ENCODE peak calls at places on chromosomes 4 and X, in six cellular contexts. One of them, this sample, is unnamed.

GRCh38 chr4:123941306-123941705 is 544.7 kb downstream of the SPRY1 start:
- DNase-seq in K562: no peak
- DNase-seq in dermis microvascular lymphatic vessel endothelial cell: no peak
- DNase-seq in stimulated activated CD4-positive, alpha-beta T cell treated with anti-CD3 and anti-CD28 coated beads, Interleukin-15, amount 100 ng/mL, for 1 hour: no peak
- DNase-seq in type B pancreatic cell: no peak
- DNase-seq in T-helper 17 cell: no peak
- DNase-seq in this sample: no peak

GRCh38 chr4:40733752-40734151 is 16.0 kb upstream of the NSUN7 start:
- DNase-seq in K562: no peak
- DNase-seq in dermis microvascular lymphatic vessel endothelial cell: no peak
- DNase-seq in stimulated activated CD4-positive, alpha-beta T cell treated with anti-CD3 and anti-CD28 coated beads, Interleukin-15, amount 100 ng/mL, for 1 hour: no peak
- DNase-seq in type B pancreatic cell: no peak
- DNase-seq in T-helper 17 cell: no peak
- DNase-seq in this sample: no peak

GRCh38 chr4:2256156-2256731 is 5.7 kb downstream of the MXD4 start:
- DNase-seq in K562: no peak
- DNase-seq in dermis microvascular lymphatic vessel endothelial cell: no peak
- DNase-seq in stimulated activated CD4-positive, alpha-beta T cell treated with anti-CD3 and anti-CD28 coated beads, Interleukin-15, amount 100 ng/mL, for 1 hour: no peak
- DNase-seq in type B pancreatic cell: no peak
- DNase-seq in T-helper 17 cell: peak
- DNase-seq in this sample: no peak

GRCh38 chrX:15973941-15974340 is 119.3 kb upstream of the AP1S2 start:
- DNase-seq in K562: no peak
- DNase-seq in dermis microvascular lymphatic vessel endothelial cell: no peak
- DNase-seq in stimulated activated CD4-positive, alpha-beta T cell treated with anti-CD3 and anti-CD28 coated beads, Interleukin-15, amount 100 ng/mL, for 1 hour: no peak
- DNase-seq in type B pancreatic cell: no peak
- DNase-seq in T-helper 17 cell: no peak
- DNase-seq in this sample: no peak

GRCh38 chr4:88104902-88105610 is 53.4 kb downstream of the ABCG2 start:
- DNase-seq in K562: no peak
- DNase-seq in dermis microvascular lymphatic vessel endothelial cell: peak
- DNase-seq in stimulated activated CD4-positive, alpha-beta T cell treated with anti-CD3 and anti-CD28 coated beads, Interleukin-15, amount 100 ng/mL, for 1 hour: no peak
- DNase-seq in type B pancreatic cell: no peak
- DNase-seq in T-helper 17 cell: no peak
- DNase-seq in this sample: no peak

GRCh38 chr4:179605196-179605595 is 2163.0 kb upstream of the AGA start:
- DNase-seq in K562: no peak
- DNase-seq in dermis microvascular lymphatic vessel endothelial cell: no peak
- DNase-seq in stimulated activated CD4-positive, alpha-beta T cell treated with anti-CD3 and anti-CD28 coated beads, Interleukin-15, amount 100 ng/mL, for 1 hour: no peak
- DNase-seq in type B pancreatic cell: no peak
- DNase-seq in T-helper 17 cell: no peak
- DNase-seq in this sample: no peak

GRCh38 chrX:110600745-110601310 is 194.8 kb downstream of the CHRDL1 start:
- DNase-seq in K562: no peak
- DNase-seq in dermis microvascular lymphatic vessel endothelial cell: no peak
- DNase-seq in stimulated activated CD4-positive, alpha-beta T cell treated with anti-CD3 and anti-CD28 coated beads, Interleukin-15, amount 100 ng/mL, for 1 hour: no peak
- DNase-seq in type B pancreatic cell: no peak
- DNase-seq in T-helper 17 cell: no peak
- DNase-seq in this sample: no peak

GRCh38 chr4:125070869-125071268 is 243.9 kb upstream of the FAT4 start:
- DNase-seq in K562: no peak
- DNase-seq in dermis microvascular lymphatic vessel endothelial cell: no peak
- DNase-seq in stimulated activated CD4-positive, alpha-beta T cell treated with anti-CD3 and anti-CD28 coated beads, Interleukin-15, amount 100 ng/mL, for 1 hour: no peak
- DNase-seq in type B pancreatic cell: no peak
- DNase-seq in T-helper 17 cell: no peak
- DNase-seq in this sample: no peak

GRCh38 chr4:19831644-19832285 is 419.9 kb upstream of the SLIT2 start:
- DNase-seq in K562: no peak
- DNase-seq in dermis microvascular lymphatic vessel endothelial cell: no peak
- DNase-seq in stimulated activated CD4-positive, alpha-beta T cell treated with anti-CD3 and anti-CD28 coated beads, Interleukin-15, amount 100 ng/mL, for 1 hour: no peak
- DNase-seq in type B pancreatic cell: no peak
- DNase-seq in T-helper 17 cell: no peak
- DNase-seq in this sample: no peak

GRCh38 chr4:106502106-106502699 is 133.6 kb upstream of the GIMD1 start:
- DNase-seq in K562: peak
- DNase-seq in dermis microvascular lymphatic vessel endothelial cell: peak
- DNase-seq in stimulated activated CD4-positive, alpha-beta T cell treated with anti-CD3 and anti-CD28 coated beads, Interleukin-15, amount 100 ng/mL, for 1 hour: peak
- DNase-seq in type B pancreatic cell: no peak
- DNase-seq in T-helper 17 cell: no peak
- DNase-seq in this sample: no peak

GRCh38 chr4:1910643-1911042 is 39.5 kb downstream of the NSD2 start:
- DNase-seq in K562: peak
- DNase-seq in dermis microvascular lymphatic vessel endothelial cell: peak
- DNase-seq in stimulated activated CD4-positive, alpha-beta T cell treated with anti-CD3 and anti-CD28 coated beads, Interleukin-15, amount 100 ng/mL, for 1 hour: peak
- DNase-seq in type B pancreatic cell: no peak
- DNase-seq in T-helper 17 cell: no peak
- DNase-seq in this sample: no peak

GRCh38 chr4:38266616-38267015 is 306.4 kb downstream of the PTTG2 start:
- DNase-seq in K562: peak
- DNase-seq in dermis microvascular lymphatic vessel endothelial cell: peak
- DNase-seq in stimulated activated CD4-positive, alpha-beta T cell treated with anti-CD3 and anti-CD28 coated beads, Interleukin-15, amount 100 ng/mL, for 1 hour: no peak
- DNase-seq in type B pancreatic cell: no peak
- DNase-seq in T-helper 17 cell: no peak
- DNase-seq in this sample: peak

GRCh38 chr4:180060159-180060889 is 2182.9 kb upstream of the TENM3 start:
- DNase-seq in K562: no peak
- DNase-seq in dermis microvascular lymphatic vessel endothelial cell: peak
- DNase-seq in stimulated activated CD4-positive, alpha-beta T cell treated with anti-CD3 and anti-CD28 coated beads, Interleukin-15, amount 100 ng/mL, for 1 hour: no peak
- DNase-seq in type B pancreatic cell: no peak
- DNase-seq in T-helper 17 cell: no peak
- DNase-seq in this sample: no peak

GRCh38 chr4:94890579-94890978 is 132.8 kb downstream of the BMPR1B start:
- DNase-seq in K562: no peak
- DNase-seq in dermis microvascular lymphatic vessel endothelial cell: no peak
- DNase-seq in stimulated activated CD4-positive, alpha-beta T cell treated with anti-CD3 and anti-CD28 coated beads, Interleukin-15, amount 100 ng/mL, for 1 hour: no peak
- DNase-seq in type B pancreatic cell: no peak
- DNase-seq in T-helper 17 cell: no peak
- DNase-seq in this sample: no peak

GRCh38 chr4:111494971-111495370 is 650.3 kb upstream of the FAM241A start:
- DNase-seq in K562: no peak
- DNase-seq in dermis microvascular lymphatic vessel endothelial cell: no peak
- DNase-seq in stimulated activated CD4-positive, alpha-beta T cell treated with anti-CD3 and anti-CD28 coated beads, Interleukin-15, amount 100 ng/mL, for 1 hour: no peak
- DNase-seq in type B pancreatic cell: no peak
- DNase-seq in T-helper 17 cell: no peak
- DNase-seq in this sample: no peak

GRCh38 chrX:152074163-152074562 is 64.2 kb downstream of the MAGEA10 start:
- DNase-seq in K562: no peak
- DNase-seq in dermis microvascular lymphatic vessel endothelial cell: no peak
- DNase-seq in stimulated activated CD4-positive, alpha-beta T cell treated with anti-CD3 and anti-CD28 coated beads, Interleukin-15, amount 100 ng/mL, for 1 hour: no peak
- DNase-seq in type B pancreatic cell: no peak
- DNase-seq in T-helper 17 cell: no peak
- DNase-seq in this sample: no peak

GRCh38 chrX:18886344-18887161 is 97.4 kb downstream of the PHKA2 start:
- DNase-seq in K562: peak
- DNase-seq in dermis microvascular lymphatic vessel endothelial cell: peak
- DNase-seq in stimulated activated CD4-positive, alpha-beta T cell treated with anti-CD3 and anti-CD28 coated beads, Interleukin-15, amount 100 ng/mL, for 1 hour: peak
- DNase-seq in type B pancreatic cell: no peak
- DNase-seq in T-helper 17 cell: peak
- DNase-seq in this sample: no peak

GRCh38 chrX:36908801-36909403 is 99.3 kb upstream of the FAM47C start:
- DNase-seq in K562: peak
- DNase-seq in dermis microvascular lymphatic vessel endothelial cell: peak
- DNase-seq in stimulated activated CD4-positive, alpha-beta T cell treated with anti-CD3 and anti-CD28 coated beads, Interleukin-15, amount 100 ng/mL, for 1 hour: no peak
- DNase-seq in type B pancreatic cell: no peak
- DNase-seq in T-helper 17 cell: no peak
- DNase-seq in this sample: no peak

GRCh38 chrX:146278381-146278780 is 460.8 kb downstream of the SLITRK2 start:
- DNase-seq in K562: no peak
- DNase-seq in dermis microvascular lymphatic vessel endothelial cell: no peak
- DNase-seq in stimulated activated CD4-positive, alpha-beta T cell treated with anti-CD3 and anti-CD28 coated beads, Interleukin-15, amount 100 ng/mL, for 1 hour: no peak
- DNase-seq in type B pancreatic cell: no peak
- DNase-seq in T-helper 17 cell: no peak
- DNase-seq in this sample: no peak

GRCh38 chr4:88225216-88226107 is 58.9 kb downstream of the PPM1K start:
- DNase-seq in K562: no peak
- DNase-seq in dermis microvascular lymphatic vessel endothelial cell: peak
- DNase-seq in stimulated activated CD4-positive, alpha-beta T cell treated with anti-CD3 and anti-CD28 coated beads, Interleukin-15, amount 100 ng/mL, for 1 hour: no peak
- DNase-seq in type B pancreatic cell: no peak
- DNase-seq in T-helper 17 cell: no peak
- DNase-seq in this sample: no peak

GRCh38 chrX:103782640-103783039 is 6.0 kb downstream of the PLP1 start:
- DNase-seq in K562: no peak
- DNase-seq in dermis microvascular lymphatic vessel endothelial cell: no peak
- DNase-seq in stimulated activated CD4-positive, alpha-beta T cell treated with anti-CD3 and anti-CD28 coated beads, Interleukin-15, amount 100 ng/mL, for 1 hour: no peak
- DNase-seq in type B pancreatic cell: no peak
- DNase-seq in T-helper 17 cell: no peak
- DNase-seq in this sample: no peak

GRCh38 chrX:24169211-24169610 is 19.7 kb downstream of the ZFX start:
- DNase-seq in K562: no peak
- DNase-seq in dermis microvascular lymphatic vessel endothelial cell: no peak
- DNase-seq in stimulated activated CD4-positive, alpha-beta T cell treated with anti-CD3 and anti-CD28 coated beads, Interleukin-15, amount 100 ng/mL, for 1 hour: no peak
- DNase-seq in type B pancreatic cell: no peak
- DNase-seq in T-helper 17 cell: no peak
- DNase-seq in this sample: no peak

GRCh38 chrX:140764401-140764919 is 54.9 kb downstream of the LINC00632 start:
- DNase-seq in K562: no peak
- DNase-seq in dermis microvascular lymphatic vessel endothelial cell: no peak
- DNase-seq in stimulated activated CD4-positive, alpha-beta T cell treated with anti-CD3 and anti-CD28 coated beads, Interleukin-15, amount 100 ng/mL, for 1 hour: no peak
- DNase-seq in type B pancreatic cell: peak
- DNase-seq in T-helper 17 cell: no peak
- DNase-seq in this sample: peak

GRCh38 chrX:51026862-51027261 is 116.3 kb downstream of the BMP15 start:
- DNase-seq in K562: no peak
- DNase-seq in dermis microvascular lymphatic vessel endothelial cell: no peak
- DNase-seq in stimulated activated CD4-positive, alpha-beta T cell treated with anti-CD3 and anti-CD28 coated beads, Interleukin-15, amount 100 ng/mL, for 1 hour: no peak
- DNase-seq in type B pancreatic cell: no peak
- DNase-seq in T-helper 17 cell: no peak
- DNase-seq in this sample: no peak

GRCh38 chr4:42750831-42751230 is 93.9 kb upstream of the ATP8A1 start:
- DNase-seq in K562: no peak
- DNase-seq in dermis microvascular lymphatic vessel endothelial cell: no peak
- DNase-seq in stimulated activated CD4-positive, alpha-beta T cell treated with anti-CD3 and anti-CD28 coated beads, Interleukin-15, amount 100 ng/mL, for 1 hour: no peak
- DNase-seq in type B pancreatic cell: no peak
- DNase-seq in T-helper 17 cell: no peak
- DNase-seq in this sample: no peak

GRCh38 chrX:7941390-7942042 is 14.3 kb upstream of the PNPLA4 start:
- DNase-seq in K562: no peak
- DNase-seq in dermis microvascular lymphatic vessel endothelial cell: peak
- DNase-seq in stimulated activated CD4-positive, alpha-beta T cell treated with anti-CD3 and anti-CD28 coated beads, Interleukin-15, amount 100 ng/mL, for 1 hour: no peak
- DNase-seq in type B pancreatic cell: no peak
- DNase-seq in T-helper 17 cell: no peak
- DNase-seq in this sample: no peak

GRCh38 chr4:155787113-155787710 is 28.4 kb downstream of the GUCY1B1 start:
- DNase-seq in K562: no peak
- DNase-seq in dermis microvascular lymphatic vessel endothelial cell: peak
- DNase-seq in stimulated activated CD4-positive, alpha-beta T cell treated with anti-CD3 and anti-CD28 coated beads, Interleukin-15, amount 100 ng/mL, for 1 hour: no peak
- DNase-seq in type B pancreatic cell: no peak
- DNase-seq in T-helper 17 cell: no peak
- DNase-seq in this sample: no peak

GRCh38 chr4:20395160-20395773 is 143.6 kb downstream of the SLIT2 start:
- DNase-seq in K562: peak
- DNase-seq in dermis microvascular lymphatic vessel endothelial cell: peak
- DNase-seq in stimulated activated CD4-positive, alpha-beta T cell treated with anti-CD3 and anti-CD28 coated beads, Interleukin-15, amount 100 ng/mL, for 1 hour: no peak
- DNase-seq in type B pancreatic cell: no peak
- DNase-seq in T-helper 17 cell: peak
- DNase-seq in this sample: no peak

GRCh38 chr4:161320377-161320776 is 843.4 kb downstream of the FSTL5 start:
- DNase-seq in K562: peak
- DNase-seq in dermis microvascular lymphatic vessel endothelial cell: peak
- DNase-seq in stimulated activated CD4-positive, alpha-beta T cell treated with anti-CD3 and anti-CD28 coated beads, Interleukin-15, amount 100 ng/mL, for 1 hour: no peak
- DNase-seq in type B pancreatic cell: no peak
- DNase-seq in T-helper 17 cell: no peak
- DNase-seq in this sample: no peak

GRCh38 chr4:105461221-105462041 is 12.4 kb downstream of the PPA2 start:
- DNase-seq in K562: peak
- DNase-seq in dermis microvascular lymphatic vessel endothelial cell: no peak
- DNase-seq in stimulated activated CD4-positive, alpha-beta T cell treated with anti-CD3 and anti-CD28 coated beads, Interleukin-15, amount 100 ng/mL, for 1 hour: no peak
- DNase-seq in type B pancreatic cell: no peak
- DNase-seq in T-helper 17 cell: no peak
- DNase-seq in this sample: no peak

This sample was measured in osteocyte.